ENCODE peak calls at places on chromosomes 12 and 14, in four cellular contexts. V is tibial nerve; I is naive thymus-derived CD4-positive, alpha-beta T cell; R is H7. M is an unnamed sample.

GRCh38 chr12:32947203-32947795 is 50.7 kb upstream of the PKP2 start:
- DNase-seq in V (no peak), I (no peak), R (peak), M (no peak)

GRCh38 chr14:69716483-69717187 is 50.3 kb upstream of the SRSF5 start:
- DNase-seq in V (no peak), I (no peak), R (no peak), M (peak)

GRCh38 chr12:24561882-24562760 is 386.8 kb downstream of the BCAT1 start:
- DNase-seq in V (peak), I (no peak), R (peak), M (no peak)

GRCh38 chr12:11171953-11172675 is 1.1 kb downstream of the SMIM10L1 start:
- DNase-seq in V (no peak), I (no peak), R (no peak), M (no peak)

GRCh38 chr12:68405292-68405900 is 73.2 kb upstream of the MDM1 start:
- DNase-seq in V (no peak), I (no peak), R (no peak), M (no peak)

GRCh38 chr12:66709444-66709773 is 30.5 kb upstream of the GRIP1 start:
- DNase-seq in V (no peak), I (no peak), R (no peak), M (no peak)

GRCh38 chr12:102927220-102927619 is 10.2 kb upstream of the PAH start:
- DNase-seq in V (no peak), I (no peak), R (no peak), M (no peak)

GRCh38 chr14:73567951-73568885 is 795 bp upstream of the ACOT2 start:
- DNase-seq in V (no peak), I (no peak), R (peak), M (no peak)

GRCh38 chr14:82999802-83000201 is 1466.1 kb upstream of the SEL1L start:
- DNase-seq in V (no peak), I (no peak), R (no peak), M (no peak)

GRCh38 chr12:92431146-92431545 is 271.6 kb upstream of the PLEKHG7 start:
- DNase-seq in V (no peak), I (no peak), R (peak), M (peak)

GRCh38 chr14:71931492-71932228 is 569 bp upstream of the RGS6 start:
- DNase-seq in V (peak), I (no peak), R (no peak), M (no peak)

GRCh38 chr14:74401504-74402241 is 24.3 kb downstream of the SYNDIG1L start:
- DNase-seq in V (no peak), I (peak), R (peak), M (peak)

GRCh38 chr12:51323966-51324895 is at the start of gene BIN2:
- DNase-seq in V (peak), I (peak), R (peak), M (peak)

GRCh38 chr12:12020762-12021161 is 50.0 kb upstream of the BCL2L14 start:
- DNase-seq in V (no peak), I (no peak), R (no peak), M (no peak)

DNA sequence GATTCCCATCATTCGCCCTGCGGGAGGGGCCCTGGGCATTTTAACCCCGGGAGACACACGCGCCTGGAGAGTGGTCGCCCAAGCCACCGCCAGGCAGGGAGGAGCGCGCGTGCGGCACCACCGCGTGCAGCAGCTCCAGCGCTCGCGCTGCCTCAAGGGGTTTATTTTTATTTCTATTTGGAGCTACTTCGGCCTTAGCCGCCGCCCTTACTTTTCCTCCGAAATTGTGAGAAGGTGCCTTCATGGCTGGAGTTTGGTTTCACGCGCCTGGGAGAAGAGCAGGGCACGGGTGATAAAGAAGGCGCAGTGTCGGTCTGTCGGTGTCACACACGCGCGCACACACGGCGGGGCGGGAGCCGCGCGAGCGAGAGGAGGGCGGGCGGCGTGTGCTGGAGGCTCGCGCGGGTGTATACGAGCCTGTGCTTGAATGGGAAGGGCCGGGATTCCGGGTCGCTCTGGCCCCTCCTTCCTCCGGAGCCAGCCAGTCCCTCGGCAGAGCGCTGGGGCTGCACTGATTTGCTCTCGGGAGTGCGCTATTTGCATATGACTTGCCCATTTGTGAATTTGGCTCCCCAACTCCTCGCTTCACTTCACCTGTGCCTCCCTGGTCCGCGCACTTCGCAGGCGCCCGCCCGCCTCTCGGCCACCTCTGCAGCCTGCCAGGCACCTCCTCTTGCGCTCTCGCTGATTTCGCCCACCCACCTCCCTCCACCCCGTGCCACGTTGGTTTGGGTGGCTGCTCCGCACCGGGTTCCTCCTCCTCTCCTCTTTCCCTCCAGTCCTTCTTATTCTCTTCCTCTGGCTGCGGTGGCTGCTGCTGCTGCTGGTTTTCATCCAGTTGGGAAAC is 932.3 kb downstream of the DIO2 start:
- DNase-seq in V (peak), I (no peak), R (peak), M (no peak)
- H3K4me3 ChIP-seq in V (peak), I (no peak), R (peak), M (no peak)

DNA sequence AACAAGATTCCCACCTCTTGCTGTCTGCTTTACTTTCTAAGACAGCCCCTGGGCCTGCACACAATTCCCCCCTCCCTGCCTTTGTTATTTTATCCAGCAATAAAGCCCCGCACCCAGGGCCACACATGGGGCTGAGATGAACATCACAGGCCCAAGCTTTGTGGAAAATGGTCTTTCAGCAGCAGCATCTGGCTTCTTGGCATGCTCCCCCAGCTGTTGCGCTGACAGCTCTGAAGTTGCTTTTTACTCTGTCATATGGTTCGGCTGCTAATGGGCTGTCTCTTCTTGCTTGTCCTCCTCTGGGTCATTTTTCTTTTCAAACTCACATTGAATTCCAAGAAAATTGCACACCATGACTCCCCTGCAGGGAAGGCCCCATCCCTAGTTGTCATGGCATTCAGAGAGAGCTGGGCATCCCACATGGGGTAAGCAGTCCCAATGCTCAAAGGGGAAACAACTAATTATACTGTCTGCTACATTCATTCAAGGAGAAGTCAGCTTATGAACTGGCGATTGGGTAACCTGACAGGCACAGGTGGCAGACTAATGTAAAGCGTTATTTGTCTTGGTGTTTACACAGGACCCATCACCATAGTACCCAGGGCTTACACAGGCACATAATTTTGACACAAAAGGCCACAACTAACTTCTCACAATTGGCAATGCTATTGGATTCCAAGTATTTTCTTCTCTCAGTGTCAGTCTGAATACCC is 74.0 kb upstream of the CDKN3 start:
- DNase-seq in V (no peak), I (no peak), R (no peak), M (no peak)
- H3K4me3 ChIP-seq in V (no peak), I (no peak), R (no peak), M (no peak)

GRCh38 chr12:107581616-107582015 is 104.0 kb upstream of the PWP1 start:
- DNase-seq in V (no peak), I (no peak), R (no peak), M (no peak)

GRCh38 chr12:107591095-107591375 is 94.6 kb upstream of the PWP1 start:
- DNase-seq in V (no peak), I (no peak), R (no peak), M (no peak)

GRCh38 chr12:107590369-107591094 is 95.1 kb upstream of the PWP1 start:
- DNase-seq in V (no peak), I (no peak), R (no peak), M (no peak)

GRCh38 chr12:107584523-107584922 is 101.1 kb upstream of the PWP1 start:
- DNase-seq in V (no peak), I (no peak), R (peak), M (no peak)

DNA sequence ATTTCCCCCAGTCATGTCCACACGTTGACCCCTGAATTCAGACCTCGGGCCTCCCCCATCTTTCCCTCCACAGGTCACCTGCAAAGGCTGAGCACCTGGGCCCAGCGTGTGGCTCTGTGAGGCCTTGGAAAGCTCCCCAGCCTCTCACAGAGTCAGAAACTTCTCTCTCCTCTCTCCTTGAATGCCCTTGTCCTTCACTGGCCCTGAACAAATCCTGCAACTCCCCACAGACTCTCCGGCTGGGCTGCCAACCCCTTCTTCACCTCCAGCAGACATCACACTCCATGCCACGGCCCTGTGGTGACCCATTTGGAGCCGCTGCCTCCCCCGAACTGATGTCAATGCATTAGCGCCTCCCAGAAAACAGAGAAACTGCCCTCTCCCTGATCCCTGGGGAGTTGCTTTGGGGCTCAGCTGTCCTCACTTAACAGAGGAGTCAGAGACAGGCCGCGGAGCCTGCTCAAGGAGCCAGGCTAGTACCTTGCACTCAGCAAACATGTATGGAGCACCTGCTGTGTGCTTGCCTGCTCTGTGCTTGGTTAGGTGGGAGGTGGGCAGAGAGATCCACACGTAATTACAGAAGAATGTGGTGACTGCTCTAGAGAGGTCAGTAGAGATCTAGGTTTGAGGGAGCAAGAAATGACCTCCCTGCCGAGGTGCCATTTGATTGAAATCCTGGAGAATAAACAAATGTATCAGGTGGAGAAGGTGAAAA is 99.2 kb upstream of the PWP1 start:
- DNase-seq in V (no peak), I (no peak), R (no peak), M (no peak)
- H3K4me3 ChIP-seq in V (no peak), I (no peak), R (no peak), M (no peak)

DNA sequence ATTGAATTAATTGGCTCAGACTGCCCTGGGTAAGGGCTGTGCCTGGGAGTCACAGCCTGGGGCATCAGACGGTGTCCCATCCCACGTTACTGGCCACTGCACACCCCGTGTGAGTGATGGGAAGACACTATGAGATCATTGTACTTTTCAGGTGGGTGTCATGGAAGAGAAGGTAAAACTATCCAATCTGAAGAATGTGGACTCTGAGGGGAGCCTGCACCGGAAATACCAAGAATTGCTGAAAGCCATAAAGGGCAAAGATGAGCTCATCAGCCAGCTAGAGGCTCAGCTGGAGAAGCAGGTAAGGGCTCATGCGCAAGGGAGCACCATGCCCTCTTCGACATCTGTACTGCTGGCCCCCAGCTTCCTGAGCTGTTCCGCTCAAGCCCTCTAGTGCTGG is 24.0 kb downstream of the PLEKHH1 start:
- DNase-seq in V (no peak), I (no peak), R (no peak), M (no peak)
- H3K4me3 ChIP-seq in V (no peak), I (no peak), R (no peak), M (no peak)

GRCh38 chr14:28361486-28361885 is 405.1 kb upstream of the FOXG1 start:
- DNase-seq in V (no peak), I (no peak), R (no peak), M (no peak)

DNA sequence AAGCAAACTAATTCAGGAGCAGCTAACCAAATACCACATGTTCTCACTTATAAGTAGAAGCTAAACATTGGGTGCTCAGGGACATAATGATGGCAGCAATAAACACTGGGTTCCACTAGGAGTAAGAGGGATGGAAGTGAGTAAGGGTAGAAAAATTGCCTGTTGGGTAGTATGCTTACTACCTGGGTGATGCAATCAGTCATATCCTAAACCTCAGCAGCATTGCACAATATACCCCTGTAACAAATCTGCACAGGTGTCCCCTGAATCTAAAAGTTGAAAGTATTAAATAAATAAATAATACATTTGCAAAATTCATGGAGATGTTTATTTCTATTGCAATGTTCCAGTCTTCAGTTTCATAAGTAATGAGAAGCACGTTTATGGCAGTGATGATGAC is 409.8 kb upstream of the FOXG1 start:
- DNase-seq in V (no peak), I (no peak), R (no peak), M (no peak)
- H3K4me3 ChIP-seq in V (no peak), I (no peak), R (no peak), M (no peak)

GRCh38 chr14:100439781-100440180 is 116.6 kb downstream of the SLC25A47 start:
- DNase-seq in V (no peak), I (no peak), R (no peak), M (no peak)
- H3K4me3 ChIP-seq in V (no peak), I (no peak), R (no peak), M (no peak)

DNA sequence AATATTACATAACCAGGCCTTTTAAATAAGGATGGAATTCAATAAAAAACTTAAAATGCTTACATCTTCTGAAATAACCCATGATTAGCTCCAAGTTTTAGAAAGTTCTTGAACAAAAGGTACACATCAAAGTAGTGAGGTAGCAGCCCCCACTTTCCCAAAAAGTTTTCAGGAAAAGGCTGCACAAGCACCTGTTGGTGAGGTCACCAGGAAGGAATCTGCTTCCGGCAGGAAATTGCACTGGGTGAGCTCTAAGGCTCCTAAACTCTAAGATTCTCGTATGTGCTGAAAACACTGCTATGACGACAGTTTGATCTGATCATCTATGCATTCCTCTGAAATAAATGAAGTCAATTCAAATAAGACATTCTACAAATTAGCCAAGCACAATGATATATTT is 34.3 kb upstream of the TTC7B start:
- DNase-seq in V (no peak), I (no peak), R (peak), M (no peak)
- H3K4me3 ChIP-seq in V (no peak), I (no peak), R (no peak), M (no peak)

GRCh38 chr14:105478624-105479305 is 4.1 kb downstream of the CRIP2 start:
- DNase-seq in V (no peak), I (no peak), R (peak), M (no peak)
- H3K4me3 ChIP-seq in V (no peak), I (no peak), R (no peak), M (no peak)

M was measured in CD8-positive, alpha-beta T cell.